ENCODE peak calls at places on chromosomes 11 and 22, in six cellular contexts. T is spleen, A is RPMI8226, D is mammary epithelial cell, C is NCI-H1092 treated with DMSO at 0.1 percent for 48 hours, L is hepatocyte. X is an unnamed sample.
A peak's percentile ranks its signal among the peaks of the same experiment; 100 is the strongest.

GRCh38 chr11:60905551-60906113 is 753 bp downstream of the PRPF19 start:
- DNase-seq in T (peak; percentile 70), A (peak; percentile 16), D (peak; percentile 77), C (peak; percentile 39), L (peak; percentile 53), X (no peak)

GRCh38 chr11:64268687-64269379 is 15.6 kb downstream of the BAD start:
- DNase-seq in T (peak; percentile 94), A (peak; percentile 65), D (peak; percentile 62), C (no peak), L (peak; percentile 71), X (peak; percentile 81)

GRCh38 chr11:122192634-122193245 is 76.7 kb upstream of the BLID start:
- DNase-seq in T (no peak), A (no peak), D (peak; percentile 62), C (no peak), L (no peak), X (no peak)

GRCh38 chr11:124748100-124748418 is 4.0 kb downstream of the VSIG2 start:
- DNase-seq in T (no peak), A (no peak), D (no peak), C (no peak), L (no peak), X (no peak)

GRCh38 chr11:131864205-131864604 is 493.8 kb downstream of the NTM start:
- DNase-seq in T (no peak), A (no peak), D (no peak), C (no peak), L (no peak), X (no peak)

GRCh38 chr11:46738887-46739286 is 19.9 kb downstream of the F2 start:
- DNase-seq in T (peak; percentile 17), A (no peak), D (no peak), C (no peak), L (no peak), X (no peak)

GRCh38 chr22:37904572-37905533 is 1.2 kb upstream of the MICALL1 start:
- DNase-seq in T (no peak), A (no peak), D (peak; percentile 97), C (no peak), L (peak; percentile 84), X (no peak)

GRCh38 chr11:59186130-59186594 is 14.2 kb downstream of the DTX4 start:
- DNase-seq in T (no peak), A (peak; percentile 40), D (peak; percentile 11), C (no peak), L (peak; percentile 85), X (no peak)

GRCh38 chr11:75325713-75326438 is 25.6 kb downstream of the ARRB1 start:
- DNase-seq in T (no peak), A (no peak), D (peak; percentile 91), C (no peak), L (peak; percentile 76), X (no peak)

GRCh38 chr11:40161855-40162410 is 1297.5 kb downstream of the LRRC4C start:
- DNase-seq in T (no peak), A (no peak), D (no peak), C (no peak), L (no peak), X (no peak)

GRCh38 chr11:114315749-114316368 is 19.7 kb downstream of the NNMT start:
- DNase-seq in T (no peak), A (no peak), D (no peak), C (peak; percentile 19), L (peak; percentile 68), X (no peak)

GRCh38 chr11:41451011-41451410 is 8.4 kb downstream of the LRRC4C start:
- DNase-seq in T (no peak), A (no peak), D (no peak), C (no peak), L (no peak), X (no peak)

GRCh38 chr11:59221438-59221837 is 8.7 kb upstream of the MPEG1 start:
- DNase-seq in T (no peak), A (no peak), D (peak; percentile 64), C (no peak), L (no peak), X (no peak)

GRCh38 chr11:120908521-120909181 is 115.3 kb upstream of the TBCEL start:
- DNase-seq in T (peak; percentile 80), A (no peak), D (no peak), C (no peak), L (peak; percentile 72), X (no peak)

GRCh38 chr22:41021655-41022454 is 70.5 kb upstream of the EP300 start:
- DNase-seq in T (peak; percentile 93), A (peak; percentile 79), D (peak; percentile 53), C (peak; percentile 35), L (peak; percentile 87), X (peak; percentile 85)

GRCh38 chr11:1757861-1758610 is 5.7 kb downstream of the CTSD start:
- DNase-seq in T (peak; percentile 93), A (no peak), D (no peak), C (no peak), L (no peak), X (peak; percentile 55)

GRCh38 chr11:68461284-68461861 is 821 bp downstream of the PPP6R3 start:
- DNase-seq in T (peak; percentile 25), A (peak; percentile 30), D (peak; percentile 21), C (peak; percentile 35), L (no peak), X (no peak)

GRCh38 chr11:3982431-3982830 is 112.2 kb upstream of the RRM1 start:
- DNase-seq in T (no peak), A (no peak), D (no peak), C (no peak), L (no peak), X (no peak)

GRCh38 chr11:77413850-77414249 is 60.0 kb downstream of the PAK1 start:
- DNase-seq in T (no peak), A (no peak), D (no peak), C (no peak), L (no peak), X (no peak)

GRCh38 chr22:24039046-24039445 is 27.9 kb downstream of the CABIN1 start:
- DNase-seq in T (no peak), A (no peak), D (no peak), C (no peak), L (no peak), X (no peak)

GRCh38 chr11:108131993-108132392 is 10.6 kb downstream of the ACAT1 start:
- DNase-seq in T (no peak), A (no peak), D (no peak), C (no peak), L (no peak), X (no peak)

GRCh38 chr11:18394928-18395734 is 768 bp downstream of the LDHA start:
- DNase-seq in T (peak; percentile 78), A (peak; percentile 12), D (peak; percentile 20), C (peak; percentile 64), L (peak; percentile 37), X (no peak)

GRCh38 chr11:6771926-6772898 is at the start of gene OR2AG2:
- DNase-seq in T (no peak), A (peak; percentile 47), D (no peak), C (no peak), L (no peak), X (no peak)

GRCh38 chr11:1198766-1199688 is 23.8 kb upstream of the MUC5B start:
- DNase-seq in T (peak; percentile 72), A (peak; percentile 58), D (no peak), C (no peak), L (no peak), X (peak; percentile 52)

GRCh38 chr11:6411594-6412031 is 7.3 kb downstream of the APBB1 start:
- DNase-seq in T (peak; percentile 69), A (no peak), D (no peak), C (no peak), L (no peak), X (no peak)

GRCh38 chr11:109486129-109486528 is 64.1 kb downstream of the C11orf87 start:
- DNase-seq in T (no peak), A (no peak), D (no peak), C (peak; percentile 98), L (no peak), X (no peak)

GRCh38 chr11:10076458-10077141 is 217.4 kb downstream of the SBF2 start:
- DNase-seq in T (no peak), A (peak; percentile 31), D (peak; percentile 6), C (no peak), L (peak; percentile 6), X (no peak)

GRCh38 chr11:81197396-81197795 is 1536.3 kb downstream of the FAM181B start:
- DNase-seq in T (no peak), A (peak; percentile 7), D (no peak), C (no peak), L (no peak), X (no peak)

GRCh38 chr11:67211656-67212436 is 54.4 kb upstream of the GRK2 start:
- DNase-seq in T (no peak), A (no peak), D (no peak), C (no peak), L (no peak), X (no peak)

GRCh38 chr11:126857860-126858808 is 142.4 kb downstream of the KIRREL3 start:
- DNase-seq in T (no peak), A (no peak), D (no peak), C (peak; percentile 99), L (no peak), X (no peak)

X was measured in sciatic nerve.